ENCODE peak calls at places on chromosome 2, in eight cellular contexts. C is CD8-positive, alpha-beta T cell; G is kidney; M is spleen; B is heart right ventricle; L is PC-3; X is cardiac muscle cell; S is MM.1S. D is an unnamed sample.

GRCh38 chr2:27085670-27086089 is 892 bp upstream of the KHK start:
- DNase-seq in C (no peak), G (peak; percentile 92), M (peak; percentile 91), B (peak; percentile 77), L (peak; percentile 69), X (peak; percentile 72), S (peak; percentile 59), D (peak; percentile 78)

GRCh38 chr2:15894459-15895144 is 45.7 kb upstream of the MYCN start:
- DNase-seq in C (no peak), G (no peak), M (no peak), B (no peak), L (no peak), X (no peak), S (no peak), D (no peak)

GRCh38 chr2:202149155-202149762 is 76.2 kb downstream of the KIAA2012 start:
- DNase-seq in C (no peak), G (no peak), M (no peak), B (peak; percentile 61), L (no peak), X (peak; percentile 18), S (no peak), D (peak; percentile 69)

GRCh38 chr2:85740193-85740592 is 13.6 kb upstream of the ATOH8 start:
- DNase-seq in C (no peak), G (no peak), M (no peak), B (no peak), L (no peak), X (no peak), S (no peak), D (no peak)

GRCh38 chr2:173254659-173255058 is 100.0 kb upstream of the CDCA7 start:
- DNase-seq in C (no peak), G (no peak), M (no peak), B (no peak), L (peak; percentile 26), X (no peak), S (no peak), D (no peak)

GRCh38 chr2:120403676-120404075 is 57.7 kb downstream of the INHBB start:
- DNase-seq in C (no peak), G (no peak), M (peak; percentile 31), B (no peak), L (peak; percentile 89), X (no peak), S (no peak), D (no peak)

GRCh38 chr2:2649109-2650072 is 318.3 kb upstream of the MYT1L start:
- DNase-seq in C (no peak), G (peak; percentile 53), M (peak; percentile 65), B (no peak), L (no peak), X (no peak), S (no peak), D (no peak)

GRCh38 chr2:83596592-83597339 is 862.3 kb downstream of the SUCLG1 start:
- DNase-seq in C (no peak), G (no peak), M (no peak), B (no peak), L (no peak), X (no peak), S (no peak), D (no peak)

GRCh38 chr2:148303166-148303565 is 282.3 kb downstream of the MBD5 start:
- DNase-seq in C (no peak), G (no peak), M (no peak), B (no peak), L (no peak), X (no peak), S (no peak), D (no peak)

GRCh38 chr2:211439011-211439410 is 882.6 kb downstream of the CPS1 start:
- DNase-seq in C (no peak), G (no peak), M (no peak), B (no peak), L (no peak), X (no peak), S (no peak), D (no peak)

GRCh38 chr2:69685321-69686048 is 41.9 kb upstream of the AAK1 start:
- DNase-seq in C (no peak), G (no peak), M (no peak), B (no peak), L (peak; percentile 88), X (no peak), S (no peak), D (no peak)

GRCh38 chr2:64220285-64220684 is 76.1 kb upstream of the PELI1 start:
- DNase-seq in C (no peak), G (no peak), M (no peak), B (no peak), L (no peak), X (no peak), S (no peak), D (no peak)

GRCh38 chr2:33477473-33478468 is 1.3 kb downstream of the RASGRP3 start:
- DNase-seq in C (no peak), G (no peak), M (no peak), B (peak; percentile 57), L (no peak), X (no peak), S (peak; percentile 81), D (peak; percentile 39)

GRCh38 chr2:229301229-229301628 is 30.1 kb upstream of the PID1 start:
- DNase-seq in C (no peak), G (no peak), M (no peak), B (no peak), L (no peak), X (no peak), S (no peak), D (no peak)

GRCh38 chr2:167753142-167753541 is 494.3 kb downstream of the STK39 start:
- DNase-seq in C (no peak), G (no peak), M (no peak), B (no peak), L (no peak), X (no peak), S (no peak), D (no peak)

GRCh38 chr2:214593723-214594122 is 182.9 kb downstream of the VWC2L start:
- DNase-seq in C (no peak), G (no peak), M (no peak), B (no peak), L (peak; percentile 41), X (peak; percentile 4), S (no peak), D (no peak)

GRCh38 chr2:186498834-186499233 is 12.8 kb downstream of the ZC3H15 start:
- DNase-seq in C (no peak), G (no peak), M (no peak), B (no peak), L (no peak), X (no peak), S (no peak), D (no peak)

GRCh38 chr2:144498215-144498614 is 21.7 kb downstream of the ZEB2 start:
- DNase-seq in C (no peak), G (no peak), M (no peak), B (no peak), L (no peak), X (no peak), S (no peak), D (no peak)

GRCh38 chr2:223052710-223053261 is 796 bp downstream of the KCNE4 start:
- DNase-seq in C (no peak), G (peak; percentile 74), M (no peak), B (no peak), L (no peak), X (no peak), S (no peak), D (no peak)

GRCh38 chr2:223050188-223050587 is 1.8 kb upstream of the KCNE4 start:
- DNase-seq in C (no peak), G (no peak), M (no peak), B (no peak), L (no peak), X (no peak), S (no peak), D (no peak)

GRCh38 chr2:223049356-223049755 is 2.6 kb upstream of the KCNE4 start:
- DNase-seq in C (no peak), G (no peak), M (no peak), B (no peak), L (no peak), X (no peak), S (no peak), D (no peak)

GRCh38 chr2:223051580-223052375 is at the start of gene KCNE4:
- DNase-seq in C (no peak), G (no peak), M (no peak), B (peak; percentile 40), L (peak; percentile 21), X (no peak), S (no peak), D (no peak)

DNA sequence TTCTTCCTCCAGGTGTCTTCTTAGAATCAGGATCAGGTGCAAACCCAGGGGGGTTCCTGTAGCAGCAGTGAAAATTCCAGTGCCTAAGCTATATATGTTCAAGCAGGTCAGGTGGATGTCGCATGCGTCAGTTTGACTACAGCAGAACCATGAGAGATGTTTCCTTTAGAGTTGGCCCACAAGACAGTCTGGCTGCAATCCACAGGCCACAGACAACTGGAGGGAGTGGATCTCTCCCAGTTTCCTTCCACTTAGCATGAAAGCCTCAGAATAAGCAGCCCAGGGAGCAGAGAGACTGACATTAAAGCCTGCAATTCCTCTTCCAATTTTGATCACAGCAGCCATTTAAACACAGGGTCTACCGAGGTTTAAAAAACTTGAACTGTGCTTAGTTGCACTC is 1.1 kb upstream of the KCNE4 start:
- DNase-seq in C (no peak), G (no peak), M (no peak), B (peak; percentile 35), L (no peak), X (no peak), S (no peak), D (no peak)
- H3K27ac ChIP-seq in C (no peak overlapping the region), G (no peak overlapping the region), M (peak overlapping the region; percentile 46), B (no peak overlapping the region), L (no peak overlapping the region), X (no peak overlapping the region), S (no peak overlapping the region), D (no peak overlapping the region)

DNA sequence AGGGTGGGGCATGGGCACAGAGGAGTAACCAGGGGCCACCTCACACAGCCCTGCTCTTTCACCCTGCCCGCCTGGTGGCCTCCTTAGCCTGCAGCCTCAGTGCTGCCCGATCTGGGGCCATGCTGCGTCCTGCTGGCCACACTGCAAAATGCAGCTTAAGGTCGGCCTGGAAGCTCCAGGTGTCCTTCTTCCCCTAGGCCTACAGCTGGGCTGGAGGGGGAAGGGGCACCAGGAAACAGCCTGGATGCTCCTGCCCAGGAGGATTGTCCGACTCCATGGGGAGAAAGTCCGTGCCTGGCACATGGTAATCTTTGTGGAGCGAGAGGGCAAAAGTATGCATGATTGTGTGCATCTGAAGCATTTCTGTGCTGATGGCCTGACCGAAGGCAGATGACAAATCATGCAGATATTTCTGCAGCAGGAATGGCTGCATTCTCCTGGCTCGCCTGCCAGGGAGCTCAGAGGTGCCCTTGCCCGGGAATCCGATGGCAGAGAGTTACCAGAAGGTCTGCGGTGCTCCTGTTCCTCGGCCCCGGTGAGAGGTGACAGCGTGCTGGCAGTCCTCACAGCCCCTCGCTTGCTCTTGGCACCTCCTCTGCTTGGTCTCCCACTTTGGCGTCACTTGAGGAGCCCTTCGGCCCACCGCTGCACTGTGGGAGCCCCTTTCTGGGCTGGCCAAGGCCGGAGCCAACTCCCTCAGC is 12.8 kb upstream of the ALPP start:
- DNase-seq in C (no peak), G (no peak), M (peak; percentile 63), B (no peak), L (peak; percentile 68), X (no peak), S (peak; percentile 41), D (no peak)
- TF ChIP-seq CTCF in C (no peak), G (no peak), M (no peak), B (peak; percentile 29), L (peak; percentile 60), X (peak; percentile 42), S (peak; percentile 39), D (no peak)

GRCh38 chr2:82320296-82320695 is 2015.7 kb upstream of the LRRTM1 start:
- DNase-seq in C (no peak), G (no peak), M (no peak), B (no peak), L (no peak), X (no peak), S (no peak), D (no peak)
- H3K4me3 ChIP-seq in C (no peak overlapping the region), G (no peak overlapping the region), M (no peak overlapping the region), B (no peak overlapping the region), L (no peak overlapping the region), X (no peak overlapping the region), S (no peak overlapping the region), D (no peak overlapping the region)

GRCh38 chr2:150591901-150592300 is 104.4 kb upstream of the RND3 start:
- DNase-seq in C (no peak), G (no peak), M (no peak), B (no peak), L (peak; percentile 74), X (no peak), S (no peak), D (no peak)
- H3K27ac ChIP-seq in C (no peak overlapping the region), G (no peak overlapping the region), M (no peak overlapping the region), B (no peak overlapping the region), L (peak overlapping the region; percentile 59), X (no peak overlapping the region), S (no peak overlapping the region), D (no peak overlapping the region)